ENCODE peak calls at places on chromosomes 3 and 15, in ten cellular contexts. G is psoas muscle; K is CD8-positive, alpha-beta T cell; C is mucosa of descending colon; S is GM12865; W is B cell; D is endothelial cell; A is keratinocyte; I is AG10803; P is neural progenitor cell. F is an unnamed sample.

GRCh38 chr3:114551770-114552526 is 258.1 kb downstream of the TIGIT start:
- DNase-seq in G (no peak), K (no peak), C (no peak), S (no peak), W (no peak), D (no peak), A (peak; percentile 9), I (peak; percentile 52), P (no peak), F (peak; percentile 50)

GRCh38 chr3:158845748-158846350 is 44.0 kb downstream of the MFSD1 start:
- DNase-seq in G (no peak), K (no peak), C (no peak), S (peak; percentile 70), W (peak; percentile 49), D (peak; percentile 30), A (no peak), I (peak; percentile 18), P (peak; percentile 66), F (no peak)

GRCh38 chr3:24474862-24475261 is 19.8 kb downstream of the THRB start:
- DNase-seq in G (no peak), K (no peak), C (no peak), S (no peak), W (no peak), D (no peak), A (no peak), I (no peak), P (no peak), F (no peak)

GRCh38 chr3:72449551-72449950 is 398.7 kb downstream of the SHQ1 start:
- DNase-seq in G (no peak), K (no peak), C (no peak), S (no peak), W (no peak), D (no peak), A (no peak), I (peak; percentile 90), P (no peak), F (no peak)

GRCh38 chr15:22262613-22263020 is 182.3 kb downstream of the OR4M2 start:
- DNase-seq in G (no peak), K (peak; percentile 33), C (peak; percentile 64), S (no peak), W (no peak), D (no peak), A (no peak), I (no peak), P (no peak), F (peak; percentile 78)

GRCh38 chr3:108319428-108320053 is 23.2 kb downstream of the HHLA2 start:
- DNase-seq in G (no peak), K (no peak), C (no peak), S (peak; percentile 8), W (no peak), D (no peak), A (no peak), I (peak; percentile 47), P (no peak), F (no peak)

GRCh38 chr3:133954961-133955360 is 59.3 kb upstream of the RAB6B start:
- DNase-seq in G (no peak), K (no peak), C (no peak), S (no peak), W (no peak), D (no peak), A (no peak), I (no peak), P (no peak), F (no peak)

GRCh38 chr3:99921986-99922385 is 104.3 kb downstream of the CMSS1 start:
- DNase-seq in G (no peak), K (no peak), C (no peak), S (no peak), W (no peak), D (no peak), A (no peak), I (no peak), P (no peak), F (no peak)

GRCh38 chr3:128508852-128509251 is 15.9 kb upstream of the GATA2 start:
- DNase-seq in G (no peak), K (no peak), C (no peak), S (no peak), W (no peak), D (no peak), A (no peak), I (no peak), P (no peak), F (no peak)

GRCh38 chr3:145716519-145716918 is 444.5 kb downstream of the PLOD2 start:
- DNase-seq in G (no peak), K (no peak), C (no peak), S (no peak), W (no peak), D (no peak), A (no peak), I (peak; percentile 56), P (no peak), F (no peak)

GRCh38 chr3:69144631-69145244 is 22.3 kb upstream of the LMOD3 start:
- DNase-seq in G (no peak), K (no peak), C (no peak), S (peak; percentile 7), W (no peak), D (no peak), A (no peak), I (no peak), P (peak; percentile 62), F (no peak)

GRCh38 chr3:119033393-119034255 is 1.0 kb downstream of the IGSF11 start:
- DNase-seq in G (no peak), K (no peak), C (no peak), S (no peak), W (no peak), D (no peak), A (no peak), I (no peak), P (no peak), F (no peak)

GRCh38 chr15:62740141-62741004 is 302.2 kb upstream of the TPM1 start:
- DNase-seq in G (no peak), K (no peak), C (no peak), S (no peak), W (no peak), D (no peak), A (no peak), I (no peak), P (no peak), F (no peak)

GRCh38 chr3:76028816-76029215 is 243.5 kb upstream of the ZNF717 start:
- DNase-seq in G (no peak), K (no peak), C (no peak), S (no peak), W (no peak), D (no peak), A (no peak), I (no peak), P (no peak), F (no peak)

GRCh38 chr3:52281980-52282801 is 3.7 kb upstream of the WDR82 start:
- DNase-seq in G (no peak), K (peak; percentile 49), C (peak; percentile 22), S (no peak), W (no peak), D (no peak), A (no peak), I (peak; percentile 23), P (no peak), F (no peak)

GRCh38 chr15:73341886-73342600 is 26.7 kb downstream of the HCN4 start:
- DNase-seq in G (no peak), K (no peak), C (no peak), S (no peak), W (no peak), D (no peak), A (no peak), I (no peak), P (no peak), F (no peak)

GRCh38 chr3:27311400-27311799 is 57.8 kb downstream of the NEK10 start:
- DNase-seq in G (no peak), K (no peak), C (no peak), S (no peak), W (no peak), D (no peak), A (peak; percentile 17), I (peak; percentile 90), P (peak; percentile 19), F (no peak)

GRCh38 chr3:108822167-108822897 is at the start of gene TRAT1:
- DNase-seq in G (no peak), K (no peak), C (no peak), S (peak; percentile 23), W (no peak), D (no peak), A (no peak), I (no peak), P (no peak), F (no peak)

GRCh38 chr3:166634091-166634746 is 745.9 kb downstream of the ZBBX start:
- DNase-seq in G (no peak), K (no peak), C (no peak), S (no peak), W (no peak), D (no peak), A (no peak), I (no peak), P (no peak), F (no peak)

GRCh38 chr3:166630190-166630589 is 749.9 kb downstream of the ZBBX start:
- DNase-seq in G (no peak), K (no peak), C (no peak), S (no peak), W (no peak), D (no peak), A (no peak), I (no peak), P (no peak), F (no peak)
- TF ChIP-seq CTCF in G (no peak), K (no peak), C (no peak), S (no peak), W (no peak), D (no peak), A (no peak), I (no peak), P (no peak), F (no peak)

GRCh38 chr3:50519471-50520089 is 16.1 kb upstream of the CACNA2D2 start:
- DNase-seq in G (peak; percentile 60), K (peak; percentile 64), C (peak; percentile 80), S (peak; percentile 70), W (peak; percentile 62), D (peak; percentile 76), A (no peak), I (peak; percentile 25), P (peak; percentile 84), F (no peak)
- TF ChIP-seq CTCF in G (peak; percentile 86), K (peak; percentile 86), C (peak; percentile 85), S (peak; percentile 98), W (peak; percentile 89), D (peak; percentile 87), A (peak; percentile 96), I (peak; percentile 90), P (peak; percentile 95), F (peak; percentile 92)

GRCh38 chr15:69955240-69955894 is 142.3 kb downstream of the TLE3 start:
- DNase-seq in G (no peak), K (no peak), C (no peak), S (peak; percentile 26), W (no peak), D (no peak), A (no peak), I (no peak), P (no peak), F (no peak)
- TF ChIP-seq CTCF in G (no peak), K (no peak), C (no peak), S (peak; percentile 10), W (no peak), D (no peak), A (no peak), I (no peak), P (no peak), F (no peak)

DNA sequence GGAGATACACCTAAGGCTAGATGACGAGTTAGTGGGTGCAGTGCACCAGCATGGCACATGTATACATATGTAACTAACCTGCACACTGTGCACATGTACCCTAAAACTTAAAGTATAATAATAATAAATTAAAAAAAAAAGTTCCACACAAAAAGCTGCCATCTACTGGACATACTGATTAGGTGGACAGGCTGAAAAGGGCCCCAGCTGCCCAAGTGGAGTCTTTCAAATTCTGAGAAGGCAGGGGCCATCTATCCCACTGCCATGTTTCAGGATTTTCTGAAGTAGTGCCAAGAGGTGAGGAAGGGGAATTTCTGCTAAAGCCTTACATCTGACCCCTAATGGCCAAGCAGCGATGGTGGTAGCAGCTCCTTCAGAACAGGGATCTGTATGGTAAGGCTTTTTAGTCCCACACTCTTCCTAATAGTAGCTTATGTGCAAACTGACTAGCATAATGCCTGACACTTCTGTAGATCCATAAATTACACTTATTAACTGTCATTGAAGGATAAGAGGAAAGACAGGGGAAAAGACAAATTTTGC is 7.7 kb downstream of the FSTL1 start:
- DNase-seq in G (no peak), K (no peak), C (no peak), S (no peak), W (no peak), D (no peak), A (no peak), I (no peak), P (peak; percentile 43), F (no peak)
- TF ChIP-seq CTCF in G (no peak), K (no peak), C (no peak), S (no peak), W (no peak), D (peak; percentile 22), A (no peak), I (peak; percentile 51), P (peak; percentile 21), F (no peak)